ENCODE peak calls at places on chromosomes 11 and 22, in ten cellular contexts. W is T-helper 2 cell, P is germinal center, V is T follicular helper cell, B is GM13977, T is WTC11, X is testis, O is spleen, U is posterior vena cava, E is thoracic aorta. N is an unnamed sample.

GRCh38 chr11:96139692-96140091 is 203.3 kb downstream of the MAML2 start:
- DNase-seq in O (no peak), B (no peak), X (no peak), V (no peak), U (no peak), W (no peak), P (no peak), E (no peak), T (no peak), N (no peak)

GRCh38 chr22:31173386-31174145 is 13.6 kb downstream of the RNF185 start:
- DNase-seq in V (no peak), T (no peak), P (no peak), E (no peak), U (no peak), W (no peak), B (no peak), X (no peak), O (no peak), N (no peak)

GRCh38 chr11:68954970-68955958 is 25.5 kb downstream of the MRGPRD start:
- DNase-seq in U (peak), W (no peak), V (no peak), E (no peak), X (peak), T (no peak), O (peak), P (no peak), B (no peak), N (no peak)

GRCh38 chr22:42937164-42937854 is 77.6 kb downstream of the PACSIN2 start:
- DNase-seq in O (peak), U (no peak), E (peak), V (no peak), W (peak), T (no peak), X (no peak), P (peak), B (peak), N (no peak)

GRCh38 chr11:108803781-108804180 is 138.9 kb downstream of the DDX10 start:
- DNase-seq in E (no peak), X (no peak), P (no peak), U (no peak), W (no peak), T (no peak), O (no peak), V (no peak), B (no peak), N (no peak)

GRCh38 chr11:43786016-43786415 is 94.6 kb upstream of the ALKBH3 start:
- DNase-seq in T (no peak), E (no peak), O (no peak), P (no peak), X (no peak), U (no peak), V (no peak), B (no peak), W (no peak), N (no peak)

GRCh38 chr11:88478136-88478785 is 140.7 kb upstream of the CTSC start:
- DNase-seq in B (no peak), E (no peak), T (no peak), O (no peak), W (no peak), V (no peak), P (no peak), U (no peak), X (no peak), N (peak)

GRCh38 chr22:47205562-47205961 is 443.1 kb downstream of the TBC1D22A start:
- DNase-seq in T (no peak), X (peak), U (peak), O (no peak), P (no peak), W (no peak), E (no peak), B (no peak), V (no peak), N (no peak)

GRCh38 chr22:19995611-19996339 is 20.8 kb downstream of the ARVCF start:
- DNase-seq in X (no peak), E (peak), O (peak), W (no peak), V (no peak), P (no peak), T (no peak), B (no peak), U (peak), N (no peak)

GRCh38 chr11:64864473-64865285 is 13.7 kb downstream of the EHD1 start:
- DNase-seq in E (peak), O (peak), X (peak), V (no peak), U (peak), W (peak), T (no peak), B (peak), P (no peak), N (no peak)

GRCh38 chr22:31451709-31452571 is 37.7 kb downstream of the EIF4ENIF1 start:
- DNase-seq in B (peak), T (no peak), E (no peak), W (peak), V (no peak), U (no peak), X (no peak), P (peak), O (no peak), N (no peak)